ENCODE peak calls at places on chromosomes 16 and 17, in four cellular contexts. I is T47D; P is fibroblast of the conjunctiva; Y is stimulated activated CD8-positive, alpha-beta memory T cell treated with anti-CD3 and anti-CD28 coated beads, Interleukin-4, amount 100 ng/mL, for 24 hours. T is an unnamed sample.
A peak's percentile ranks its signal among the peaks of the same experiment; 100 is the strongest.

GRCh38 chr17:6755281-6755680 is 565 bp upstream of the XAF1 start:
- DNase-seq in Y (no peak), I (no peak), P (peak; percentile 35), T (peak; percentile 21)

GRCh38 chr16:57305159-57305811 is 20.8 kb upstream of the PLLP start:
- DNase-seq in P (no peak), Y (no peak), I (no peak), T (no peak)

GRCh38 chr17:40482722-40483121 is 18.7 kb downstream of the TNS4 start:
- DNase-seq in Y (no peak), P (no peak), I (no peak), T (no peak)

GRCh38 chr17:71409712-71410111 is 711.1 kb upstream of the SOX9 start:
- DNase-seq in I (no peak), P (no peak), Y (no peak), T (peak; percentile 83)

GRCh38 chr16:57656342-57656955 is 11.7 kb upstream of the ADGRG3 start:
- DNase-seq in Y (no peak), P (no peak), I (no peak), T (no peak)

GRCh38 chr17:77129568-77130301 is 11.0 kb upstream of the SEC14L1 start:
- DNase-seq in Y (no peak), P (peak; percentile 49), I (no peak), T (peak; percentile 65)

GRCh38 chr16:53478965-53479364 is 24.0 kb downstream of the AKTIP start:
- DNase-seq in Y (no peak), P (no peak), I (no peak), T (no peak)

GRCh38 chr16:11824362-11824761 is 27.0 kb downstream of the RSL1D1 start:
- DNase-seq in I (no peak), Y (no peak), P (no peak), T (peak; percentile 35)

GRCh38 chr17:733743-734142 is 1.3 kb downstream of the TLCD3A start:
- DNase-seq in Y (no peak), P (no peak), I (no peak), T (no peak)

GRCh38 chr17:7383742-7384488 is 3.0 kb downstream of the TNK1 start:
- DNase-seq in I (no peak), P (no peak), Y (peak; percentile 61), T (no peak)

GRCh38 chr17:55056530-55056929 is 88.0 kb downstream of the STXBP4 start:
- DNase-seq in I (no peak), Y (no peak), P (no peak), T (no peak)

GRCh38 chr16:89536886-89537548 is 23.5 kb upstream of the RPL13 start:
- DNase-seq in I (no peak), Y (no peak), P (no peak), T (no peak)

GRCh38 chr16:30557397-30557949 is 701 bp downstream of the ZNF764 start:
- DNase-seq in Y (no peak), P (no peak), I (no peak), T (no peak)

GRCh38 chr17:83150369-83151055 is 71.1 kb downstream of the METRNL start:
- DNase-seq in I (no peak), Y (no peak), P (no peak), T (no peak)

GRCh38 chr16:1706386-1707192 is 594 bp downstream of the MAPK8IP3 start:
- DNase-seq in P (no peak), Y (peak; percentile 23), I (peak; percentile 71), T (peak; percentile 51)

GRCh38 chr17:8235676-8236075 is 12.2 kb downstream of the CTC1 start:
- DNase-seq in Y (no peak), I (no peak), P (no peak), T (no peak)

T was measured in LHCN-M2.